ENCODE peak calls at places on chromosome 11, in four cellular contexts. U is choroid plexus epithelial cell, G is adrenal gland, X is IMR-90. W is an unnamed sample.

GRCh38 chr11:111400595-111400994 is 21.5 kb upstream of the POU2AF1 start:
- DNase-seq in U (no peak), G (no peak), X (no peak), W (no peak)

GRCh38 chr11:44036811-44037657 is 10.7 kb upstream of the ACCSL start:
- DNase-seq in U (peak), G (peak), X (peak), W (peak)

GRCh38 chr11:134069996-134070845 is 1.3 kb downstream of the JAM3 start:
- DNase-seq in U (no peak), G (no peak), X (no peak), W (no peak)

GRCh38 chr11:74090701-74091100 is 80.1 kb downstream of the C2CD3 start:
- DNase-seq in U (peak), G (no peak), X (peak), W (peak)

GRCh38 chr11:58394195-58394594 is 12.5 kb downstream of the OR5B3 start:
- DNase-seq in U (peak), G (no peak), X (peak), W (peak)

GRCh38 chr11:118988280-118988679 is 9.7 kb upstream of the CENATAC start:
- DNase-seq in U (no peak), G (no peak), X (no peak), W (no peak)

GRCh38 chr11:73072935-73073481 is 69.1 kb downstream of the FCHSD2 start:
- DNase-seq in U (peak), G (no peak), X (peak), W (peak)

GRCh38 chr11:9834281-9834680 is 170.4 kb downstream of the SWAP70 start:
- DNase-seq in U (no peak), G (no peak), X (no peak), W (no peak)

GRCh38 chr11:33490842-33491370 is 209.7 kb downstream of the C11orf91 start:
- DNase-seq in U (no peak), G (no peak), X (no peak), W (no peak)

GRCh38 chr11:23556163-23556750 is 696.0 kb upstream of the CCDC179 start:
- DNase-seq in U (no peak), G (no peak), X (no peak), W (no peak)

GRCh38 chr11:78139422-78140391 is at the start of gene ALG8:
- DNase-seq in U (peak), G (peak), X (peak), W (peak)

GRCh38 chr11:77322506-77322905 is 21.0 kb upstream of the GDPD4 start:
- DNase-seq in U (peak), G (peak), X (peak), W (peak)

GRCh38 chr11:123434262-123434661 is 4.2 kb downstream of the GRAMD1B start:
- DNase-seq in U (peak), G (no peak), X (peak), W (peak)

GRCh38 chr11:122998727-122999370 is 17.2 kb upstream of the BSX start:
- DNase-seq in U (no peak), G (no peak), X (no peak), W (no peak)

GRCh38 chr11:107921997-107922396 is 6.3 kb upstream of the RAB39A start:
- DNase-seq in U (no peak), G (no peak), X (no peak), W (no peak)

GRCh38 chr11:36730761-36731160 is 132.7 kb upstream of the RAG2 start:
- DNase-seq in U (no peak), G (no peak), X (no peak), W (no peak)

GRCh38 chr11:16382638-16383380 is 26.5 kb upstream of the SOX6 start:
- DNase-seq in U (no peak), G (no peak), X (peak), W (no peak)

GRCh38 chr11:60955566-60955965 is 3.6 kb upstream of the SLC15A3 start:
- DNase-seq in U (no peak), G (no peak), X (no peak), W (no peak)

GRCh38 chr11:8720376-8720775 is 37.8 kb downstream of the RPL27A start:
- DNase-seq in U (no peak), G (no peak), X (peak), W (no peak)

GRCh38 chr11:92653448-92653847 is 316.0 kb upstream of the MTNR1B start:
- DNase-seq in U (no peak), G (no peak), X (no peak), W (no peak)

GRCh38 chr11:65945941-65946558 is 770 bp downstream of the TSGA10IP start:
- DNase-seq in U (no peak), G (no peak), X (no peak), W (no peak)

GRCh38 chr11:77095551-77096490 is 6.8 kb upstream of the OMP start:
- DNase-seq in U (no peak), G (no peak), X (no peak), W (no peak)

GRCh38 chr11:112780351-112781043 is 180.7 kb upstream of the NCAM1 start:
- DNase-seq in U (no peak), G (peak), X (peak), W (peak)

GRCh38 chr11:74870485-74870884 is 78.4 kb downstream of the XRRA1 start:
- DNase-seq in U (peak), G (no peak), X (peak), W (peak)

GRCh38 chr11:1546536-1547466 is 25.3 kb downstream of the DUSP8 start:
- DNase-seq in U (peak), G (peak), X (peak), W (peak)
- H3K4me3 ChIP-seq in U (no peak), G (no peak), X (peak), W (no peak)

GRCh38 chr11:40291304-40292100 is 1168.0 kb downstream of the LRRC4C start:
- DNase-seq in U (no peak), G (no peak), X (no peak), W (no peak)

GRCh38 chr11:40295466-40295865 is 1164.0 kb downstream of the LRRC4C start:
- DNase-seq in U (no peak), G (no peak), X (no peak), W (no peak)

GRCh38 chr11:40293655-40294342 is 1165.7 kb downstream of the LRRC4C start:
- DNase-seq in U (peak), G (peak), X (peak), W (peak)

GRCh38 chr11:40292636-40293585 is 1166.5 kb downstream of the LRRC4C start:
- DNase-seq in U (no peak), G (peak), X (no peak), W (peak)

DNA sequence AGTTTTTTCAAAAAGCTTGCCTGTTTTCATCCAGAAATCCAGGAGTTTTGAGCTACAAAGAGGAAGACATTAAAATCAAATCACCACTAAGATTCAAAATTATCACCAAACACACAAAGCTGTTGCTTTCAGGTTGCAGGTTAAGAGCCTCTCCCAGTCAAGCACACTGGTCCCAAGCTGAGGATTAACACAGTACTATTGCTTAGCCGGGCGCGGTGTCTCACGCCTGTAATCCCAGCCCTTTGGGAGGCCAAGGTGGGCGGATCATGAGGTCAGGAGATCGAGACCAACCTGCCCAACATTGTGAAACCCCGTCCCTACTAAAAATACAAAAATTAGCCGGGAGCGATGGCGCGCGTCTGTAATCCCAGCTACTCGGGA is 1165.1 kb downstream of the LRRC4C start:
- DNase-seq in U (no peak), G (no peak), X (no peak), W (no peak)
- TF ChIP-seq CTCF in U (no peak), G (no peak), X (no peak), W (no peak)

DNA sequence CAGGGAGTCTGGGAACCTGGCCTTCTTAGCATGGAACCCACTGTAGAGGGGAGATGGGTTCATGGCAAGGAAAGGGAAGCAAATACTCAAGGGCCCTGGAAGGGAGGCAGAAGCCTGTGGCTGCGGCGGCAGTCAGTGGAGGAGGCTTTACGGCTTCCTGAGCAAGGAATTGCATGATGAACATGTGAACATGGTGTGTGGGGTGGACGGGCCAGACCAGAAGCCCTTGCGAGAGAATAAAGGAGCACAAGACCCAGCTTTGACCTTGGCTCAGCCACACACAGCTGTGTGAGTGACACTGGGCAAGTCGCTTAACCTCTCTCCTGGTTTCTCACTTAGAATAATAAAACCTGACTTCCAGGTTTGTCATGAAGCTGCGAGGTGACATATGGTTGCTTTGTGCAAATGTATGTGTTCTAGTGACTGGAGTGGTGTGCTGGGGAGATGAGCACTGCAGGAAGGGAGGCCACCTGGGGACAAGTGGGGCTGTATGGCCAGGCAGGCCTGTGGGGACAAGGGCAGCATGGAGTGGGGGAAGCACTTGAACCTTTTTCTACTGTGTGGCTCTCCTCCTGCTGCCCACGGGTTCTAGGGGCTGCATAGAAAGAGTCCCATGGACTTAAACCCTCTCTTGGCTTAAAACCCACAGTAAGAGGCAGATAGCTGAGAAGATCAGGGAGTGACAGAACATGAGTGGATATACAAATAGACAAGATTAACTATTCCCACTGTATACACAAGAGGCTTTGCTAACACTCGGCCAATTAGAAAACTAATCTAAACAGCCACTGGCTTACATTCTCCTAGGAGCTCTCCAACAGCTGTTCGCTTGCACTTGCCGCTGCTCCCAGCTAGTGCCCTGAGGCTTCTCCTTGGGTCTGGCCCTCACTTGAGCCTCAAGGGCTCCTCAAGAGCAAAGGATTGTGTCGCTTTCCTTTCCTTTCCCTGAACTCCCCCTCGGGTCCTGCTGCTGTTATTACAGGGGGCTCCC is 67.3 kb upstream of the CDON start:
- DNase-seq in U (no peak), G (no peak), X (peak), W (no peak)
- H3K4me3 ChIP-seq in U (no peak), G (no peak), X (no peak), W (no peak)

GRCh38 chr11:35248558-35249323 is 109.8 kb downstream of the CD44 start:
- DNase-seq in U (no peak), G (no peak), X (no peak), W (no peak)

GRCh38 chr11:35247428-35247827 is 108.5 kb downstream of the CD44 start:
- DNase-seq in U (no peak), G (no peak), X (no peak), W (no peak)

GRCh38 chr11:35245786-35246185 is 106.8 kb downstream of the CD44 start:
- DNase-seq in U (no peak), G (no peak), X (no peak), W (no peak)

GRCh38 chr11:35247863-35248262 is 108.9 kb downstream of the CD44 start:
- DNase-seq in U (no peak), G (no peak), X (no peak), W (no peak)

DNA sequence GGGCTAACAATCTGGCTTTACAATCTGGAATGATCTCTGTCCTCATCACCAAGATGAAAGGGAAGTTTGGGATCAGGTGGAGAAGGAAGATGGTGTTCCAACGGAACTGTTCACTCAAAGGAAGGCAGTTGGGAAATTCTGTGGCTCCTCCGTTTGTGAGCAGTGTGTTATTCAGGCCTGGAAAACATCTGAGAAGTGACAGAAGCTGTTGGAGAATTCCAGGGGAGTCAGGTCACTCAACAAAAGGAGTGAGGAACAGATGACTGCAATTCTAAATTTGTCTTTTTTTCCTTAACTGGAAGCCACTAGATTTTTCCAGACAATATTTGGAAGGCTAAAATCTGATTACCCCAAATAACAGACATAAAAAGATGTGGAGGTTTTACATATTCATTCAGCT is 107.8 kb downstream of the CD44 start:
- DNase-seq in U (peak), G (no peak), X (peak), W (peak)
- TF ChIP-seq CTCF in U (no peak), G (no peak), X (no peak), W (no peak)

GRCh38 chr11:84719935-84720577 is 907.1 kb downstream of the DLG2 start:
- DNase-seq in U (no peak), G (peak), X (no peak), W (no peak)

GRCh38 chr11:84722583-84723108 is 904.5 kb downstream of the DLG2 start:
- DNase-seq in U (no peak), G (no peak), X (no peak), W (no peak)

GRCh38 chr11:84720706-84721402 is 906.3 kb downstream of the DLG2 start:
- DNase-seq in U (peak), G (peak), X (no peak), W (peak)

GRCh38 chr11:84721561-84721961 is 905.6 kb downstream of the DLG2 start:
- DNase-seq in U (no peak), G (no peak), X (no peak), W (no peak)
- H3K4me3 ChIP-seq in U (no peak), G (no peak), X (no peak), W (no peak)

DNA sequence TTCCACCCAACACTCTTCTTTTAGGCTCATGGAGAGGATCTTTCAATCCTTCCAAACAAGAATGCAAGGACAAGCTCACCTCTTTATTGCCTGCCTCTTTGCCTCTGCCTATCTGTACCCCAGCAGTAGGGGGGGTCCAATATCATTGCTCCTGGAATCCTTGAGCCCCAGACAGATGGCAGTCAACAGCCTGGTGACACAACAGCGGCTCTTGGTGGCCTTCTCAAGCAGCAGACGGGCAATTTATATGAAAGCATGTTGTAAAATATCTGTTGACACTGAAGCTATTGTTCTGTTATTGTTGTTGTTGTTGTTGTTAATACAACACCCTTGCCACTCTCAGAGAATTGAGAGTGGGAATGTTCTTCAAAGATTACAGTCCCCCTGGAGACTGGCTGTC is 480.0 kb upstream of the CADM1 start:
- DNase-seq in U (no peak), G (no peak), X (no peak), W (no peak)
- TF ChIP-seq CTCF in U (no peak), G (no peak), X (no peak), W (no peak)

GRCh38 chr11:85934599-85935169 is 79.5 kb downstream of the CCDC83 start:
- DNase-seq in U (no peak), G (peak), X (no peak), W (no peak)
- H3K4me3 ChIP-seq in U (peak), G (no peak), X (no peak), W (no peak)

W was measured in cardiac fibroblast.